ENCODE peak calls at places on chromosomes 7 and 10, in four cellular contexts. M, Z, B and N are unnamed samples.

GRCh38 chr7:147915781-147916180 is 674.8 kb upstream of the C7orf33 start:
- DNase-seq in B (no peak), Z (no peak), M (no peak), N (no peak)

GRCh38 chr7:45716380-45717203 is 142.4 kb downstream of the ADCY1 start:
- DNase-seq in B (peak), Z (peak), M (peak), N (no peak)

GRCh38 chr7:50303082-50303893 is 1.2 kb upstream of the IKZF1 start:
- DNase-seq in Z (no peak), B (no peak), M (no peak), N (no peak)

GRCh38 chr7:877312-878232 is 1.2 kb downstream of the GET4 start:
- DNase-seq in B (peak), Z (no peak), M (peak), N (no peak)

GRCh38 chr10:47268696-47269095 is 31.3 kb upstream of the GDF10 start:
- DNase-seq in M (no peak), B (no peak), Z (no peak), N (no peak)

GRCh38 chr7:94393251-94393758 is 1.4 kb upstream of the COL1A2 start:
- DNase-seq in M (no peak), Z (no peak), B (no peak), N (no peak)

GRCh38 chr10:122993797-122994336 is 13.7 kb downstream of the PSTK start:
- DNase-seq in B (no peak), M (no peak), Z (no peak), N (no peak)

GRCh38 chr10:51804861-51805260 is 105.5 kb upstream of the CSTF2T start:
- DNase-seq in Z (no peak), B (no peak), M (no peak), N (no peak)

GRCh38 chr10:96511044-96511945 is 2.4 kb downstream of the TLL2 start:
- DNase-seq in M (peak), Z (peak), B (no peak), N (peak)

GRCh38 chr7:48636391-48637015 is 287.8 kb upstream of the CDC14C start:
- DNase-seq in M (no peak), Z (peak), B (no peak), N (no peak)

GRCh38 chr7:22954251-22954650 is 59.7 kb downstream of the HYCC1 start:
- DNase-seq in M (no peak), Z (no peak), B (no peak), N (no peak)

GRCh38 chr7:22945584-22945983 is 68.3 kb downstream of the HYCC1 start:
- DNase-seq in M (no peak), B (no peak), Z (no peak), N (no peak)

GRCh38 chr7:22948770-22949169 is 65.2 kb downstream of the HYCC1 start:
- DNase-seq in M (no peak), Z (no peak), B (no peak), N (no peak)

GRCh38 chr7:22952306-22953011 is 61.5 kb downstream of the HYCC1 start:
- DNase-seq in M (no peak), B (no peak), Z (no peak), N (no peak)

DNA sequence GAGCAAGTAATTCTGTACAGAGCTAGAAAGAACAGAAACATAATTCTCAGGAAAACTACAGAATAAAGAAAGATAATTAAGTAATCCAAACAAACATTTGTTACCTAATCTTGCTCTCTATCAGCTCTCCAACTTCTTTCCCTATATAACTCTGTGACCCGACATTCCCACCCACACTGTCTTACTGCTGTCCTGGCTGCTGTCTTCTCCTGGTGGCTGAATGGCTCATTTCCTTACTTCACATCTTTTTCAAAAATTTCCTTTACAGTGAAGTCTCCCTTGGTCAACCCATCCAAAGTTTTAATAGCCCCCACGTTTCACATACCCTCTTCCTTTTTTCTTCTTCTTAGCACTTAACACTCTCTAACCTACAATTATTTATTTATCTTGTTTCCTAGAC is 64.0 kb downstream of the HYCC1 start:
- DNase-seq in B (no peak), M (no peak), Z (no peak), N (no peak)
- TF ChIP-seq CTCF in B (no peak), M (no peak), Z (no peak), N (no peak)

GRCh38 chr7:32266932-32267475 is 196.8 kb upstream of the PDE1C start:
- DNase-seq in B (no peak), Z (no peak), M (no peak), N (no peak)
- TF ChIP-seq CTCF in B (no peak), Z (no peak), M (no peak), N (no peak)

DNA sequence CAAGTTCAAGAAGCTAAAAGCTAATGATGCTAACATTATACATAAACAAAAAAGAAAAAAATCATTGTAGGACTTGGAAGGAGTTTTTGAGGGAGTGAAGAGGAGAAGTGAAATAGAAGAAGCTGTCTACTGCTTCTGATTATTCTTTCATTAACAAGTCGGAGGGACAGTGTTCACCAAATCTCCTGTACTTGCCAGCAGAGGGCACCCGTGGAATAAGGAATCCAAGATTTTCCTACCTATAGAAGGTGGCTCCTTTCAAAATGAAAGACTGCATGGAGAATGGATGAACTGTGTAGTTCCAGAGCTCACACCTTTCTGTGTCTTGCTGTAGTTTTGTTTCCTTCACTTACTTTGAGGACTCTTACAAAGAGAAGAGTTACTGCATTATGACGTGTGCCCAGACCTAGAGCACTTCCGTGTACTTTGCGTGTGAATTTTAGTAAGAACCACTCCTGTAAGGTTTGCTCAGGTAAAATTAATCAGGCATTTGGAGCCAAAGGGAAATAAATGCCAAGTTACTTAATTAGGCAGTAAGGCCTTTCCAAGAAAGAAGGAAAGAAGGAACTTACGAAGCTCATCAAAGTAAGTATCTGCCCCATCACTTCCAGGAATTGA is 145.1 kb downstream of the SEMA3D start:
- DNase-seq in B (peak), M (peak), Z (peak), N (peak)
- TF ChIP-seq CTCF in B (peak), M (peak), Z (peak), N (peak)

DNA sequence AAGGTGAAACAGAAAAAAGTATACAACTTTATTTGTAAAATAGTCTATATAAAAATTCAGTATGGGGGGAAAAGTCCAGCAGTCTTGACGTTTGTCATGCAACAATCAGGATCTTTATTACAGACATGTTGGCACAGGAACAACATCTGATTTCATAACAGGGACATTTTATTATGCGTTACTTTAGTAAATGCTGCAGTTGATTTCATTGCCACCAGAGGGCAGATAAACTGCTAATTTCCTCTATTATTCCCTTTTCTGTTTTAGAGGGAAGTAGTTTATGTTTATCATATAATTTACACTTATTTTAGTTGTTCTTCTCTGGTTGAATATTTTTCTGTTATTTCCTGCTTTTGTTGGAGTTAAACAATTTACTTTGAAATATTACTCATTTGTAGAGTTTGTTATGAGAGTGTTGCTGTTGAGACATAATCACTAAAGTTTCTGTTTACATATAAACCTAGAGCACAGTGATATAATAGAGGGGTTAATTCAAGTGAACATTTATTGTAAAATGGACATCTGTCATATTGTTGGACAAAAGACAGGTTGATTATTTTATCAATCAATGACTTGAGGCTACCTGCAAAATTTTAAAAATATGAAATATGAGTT is 3.3 kb downstream of the PLXDC2 start:
- DNase-seq in B (no peak), Z (peak), M (no peak), N (peak)
- TF ChIP-seq CTCF in B (peak), Z (peak), M (peak), N (peak)

DNA sequence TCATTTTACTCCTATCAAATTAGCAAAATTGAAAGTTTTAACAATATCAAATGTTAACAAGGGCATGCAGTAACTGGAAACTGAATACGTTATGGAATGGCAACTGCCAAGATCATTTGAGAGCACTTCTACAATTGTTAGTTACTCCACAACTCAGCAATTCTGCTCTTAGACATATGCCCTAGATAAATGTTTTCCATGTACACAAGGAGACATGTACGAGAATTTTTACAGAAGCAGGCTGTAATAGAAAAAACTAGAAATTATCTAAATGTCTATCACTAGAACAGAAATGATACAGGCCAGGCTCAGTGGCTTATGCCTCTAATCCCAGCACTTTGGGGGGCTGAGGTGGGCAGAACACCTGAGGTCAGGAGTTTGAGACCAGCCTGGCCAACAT is 7.0 kb downstream of the PSAP start:
- DNase-seq in Z (no peak), B (no peak), M (no peak), N (no peak)
- TF ChIP-seq CTCF in Z (no peak), B (no peak), M (no peak), N (no peak)

GRCh38 chr7:85018498-85018897 is 168.4 kb downstream of the SEMA3D start:
- DNase-seq in B (no peak), Z (no peak), M (no peak), N (no peak)

GRCh38 chr7:85019778-85020177 is 167.1 kb downstream of the SEMA3D start:
- DNase-seq in B (no peak), M (no peak), Z (no peak), N (no peak)

GRCh38 chr7:85010306-85010705 is 176.6 kb downstream of the SEMA3D start:
- DNase-seq in Z (peak), M (no peak), B (no peak), N (no peak)

GRCh38 chr7:85019176-85019575 is 167.7 kb downstream of the SEMA3D start:
- DNase-seq in M (no peak), Z (no peak), B (no peak), N (no peak)

GRCh38 chr7:85014936-85015335 is 171.9 kb downstream of the SEMA3D start:
- DNase-seq in M (no peak), B (no peak), Z (no peak), N (no peak)
- TF ChIP-seq CTCF in M (no peak), B (no peak), Z (no peak), N (no peak)

GRCh38 chr7:41255716-41256115 is 447.2 kb downstream of the INHBA start:
- DNase-seq in M (no peak), Z (no peak), B (no peak), N (no peak)

GRCh38 chr7:41255113-41255512 is 447.8 kb downstream of the INHBA start:
- DNase-seq in M (no peak), B (no peak), Z (no peak), N (no peak)

GRCh38 chr7:41256186-41256945 is 446.5 kb downstream of the INHBA start:
- DNase-seq in M (no peak), B (no peak), Z (no peak), N (no peak)

GRCh38 chr7:41252957-41253356 is 449.9 kb downstream of the INHBA start:
- DNase-seq in B (no peak), M (no peak), Z (no peak), N (no peak)

GRCh38 chr7:41252551-41252950 is 450.3 kb downstream of the INHBA start:
- DNase-seq in M (no peak), B (no peak), Z (no peak), N (no peak)
- TF ChIP-seq CTCF in M (no peak), B (no peak), Z (no peak), N (no peak)